ENCODE peak calls at places on chromosomes 6 and 20, in six cellular contexts. S is HL-60; U is activated naive CD8-positive, alpha-beta T cell treated with anti-CD3 and anti-CD28 coated beads, Interleukin-2, amount 50 U/mL, for 24 hours; O is MM.1S; T is activated CD4-positive, alpha-beta T cell treated with anti-CD3 and anti-CD28 coated beads for 48 hours; R is stimulated activated CD4-positive, alpha-beta T cell treated with anti-CD3 and anti-CD28 coated beads, Interleukin-2, amount 100 ng/mL, for 48 hours. A is an unnamed sample.

GRCh38 chr20:3003416-3003815 is 40.0 kb upstream of the GNRH2 start:
- DNase-seq in S (no peak), U (no peak), O (no peak), T (no peak), R (no peak), A (no peak)

GRCh38 chr20:63056236-63057132 is 49.7 kb upstream of the BHLHE23 start:
- DNase-seq in S (peak), U (peak), O (no peak), T (peak), R (no peak), A (no peak)

GRCh38 chr20:32354592-32355416 is 3.3 kb upstream of the ASXL1 start:
- DNase-seq in S (no peak), U (no peak), O (no peak), T (peak), R (no peak), A (no peak)

GRCh38 chr6:108948252-108948651 is 100.0 kb downstream of the ARMC2 start:
- DNase-seq in S (no peak), U (no peak), O (no peak), T (no peak), R (no peak), A (no peak)

GRCh38 chr20:17895641-17896246 is 72.8 kb downstream of the SNX5 start:
- DNase-seq in S (peak), U (peak), O (no peak), T (peak), R (peak), A (no peak)

GRCh38 chr6:108127826-108128225 is 38.0 kb upstream of the NR2E1 start:
- DNase-seq in S (no peak), U (no peak), O (no peak), T (no peak), R (no peak), A (no peak)

GRCh38 chr6:1233924-1234323 is 78.0 kb upstream of the FOXQ1 start:
- DNase-seq in S (no peak), U (no peak), O (no peak), T (no peak), R (no peak), A (no peak)

GRCh38 chr20:19633985-19634384 is 124.1 kb upstream of the RIN2 start:
- DNase-seq in S (no peak), U (no peak), O (no peak), T (no peak), R (no peak), A (no peak)

GRCh38 chr20:58003525-58003924 is 224.9 kb downstream of the ANKRD60 start:
- DNase-seq in S (no peak), U (no peak), O (no peak), T (peak), R (no peak), A (no peak)

GRCh38 chr6:13787146-13787545 is 27.2 kb downstream of the MCUR1 start:
- DNase-seq in S (no peak), U (no peak), O (no peak), T (peak), R (no peak), A (no peak)

GRCh38 chr6:30748301-30748769 is 4.0 kb upstream of the IER3 start:
- DNase-seq in S (no peak), U (no peak), O (no peak), T (no peak), R (no peak), A (no peak)

GRCh38 chr6:158131926-158132325 is 36.1 kb downstream of the SERAC1 start:
- DNase-seq in S (peak), U (peak), O (peak), T (peak), R (no peak), A (peak)

GRCh38 chr20:54112221-54112884 is 42.0 kb upstream of the BCAS1 start:
- DNase-seq in S (no peak), U (no peak), O (no peak), T (no peak), R (no peak), A (no peak)

GRCh38 chr6:131250121-131250520 is 114.9 kb downstream of the AKAP7 start:
- DNase-seq in S (peak), U (peak), O (peak), T (peak), R (no peak), A (no peak)

GRCh38 chr20:33059136-33059535 is 5.4 kb downstream of the BPIFB3 start:
- DNase-seq in S (no peak), U (no peak), O (no peak), T (no peak), R (no peak), A (no peak)

GRCh38 chr6:143555071-143555492 is 43.6 kb upstream of the FUCA2 start:
- DNase-seq in S (peak), U (no peak), O (no peak), T (no peak), R (no peak), A (no peak)

GRCh38 chr20:36306557-36307411 is 645 bp downstream of the DLGAP4 start:
- DNase-seq in S (no peak), U (no peak), O (no peak), T (no peak), R (no peak), A (no peak)

GRCh38 chr6:125966569-125966968 is 10.0 kb downstream of the HINT3 start:
- DNase-seq in S (no peak), U (no peak), O (no peak), T (no peak), R (no peak), A (no peak)

GRCh38 chr6:43966806-43967575 is 160.3 kb downstream of the MRPL14 start:
- DNase-seq in S (no peak), U (no peak), O (no peak), T (no peak), R (no peak), A (no peak)

GRCh38 chr6:11732036-11732545 is 46.5 kb downstream of the ADTRP start:
- DNase-seq in S (peak), U (peak), O (peak), T (peak), R (peak), A (peak)

A was measured in GM18507.